ENCODE peak calls at places on chromosome 15, in ten cellular contexts. One of them, this sample, is unnamed.

GRCh38 chr15:72118400-72118978 is at the start of gene SENP8:
- DNase-seq in heart left ventricle: no peak
- DNase-seq in AG09319: no peak
- DNase-seq in transverse colon: no peak
- DNase-seq in stimulated activated CD4-positive, alpha-beta T cell treated with anti-CD3 and anti-CD28 coated beads, Interleukin-2, amount 100 ng/mL, for 4 hours: no peak
- DNase-seq in NCI-H345: peak
- DNase-seq in GM19239: peak
- DNase-seq in psoas muscle: no peak
- DNase-seq in GM12865: no peak
- DNase-seq in activated naive CD8-positive, alpha-beta T cell treated with anti-CD3 and anti-CD28 coated beads, Interleukin-2, amount 50 U/mL, for 16 hours: peak
- DNase-seq in this sample: no peak

GRCh38 chr15:77825143-77825542 is 192.4 kb upstream of the LINGO1 start:
- DNase-seq in heart left ventricle: no peak
- DNase-seq in AG09319: no peak
- DNase-seq in transverse colon: no peak
- DNase-seq in stimulated activated CD4-positive, alpha-beta T cell treated with anti-CD3 and anti-CD28 coated beads, Interleukin-2, amount 100 ng/mL, for 4 hours: no peak
- DNase-seq in NCI-H345: no peak
- DNase-seq in GM19239: no peak
- DNase-seq in psoas muscle: peak
- DNase-seq in GM12865: no peak
- DNase-seq in activated naive CD8-positive, alpha-beta T cell treated with anti-CD3 and anti-CD28 coated beads, Interleukin-2, amount 50 U/mL, for 16 hours: no peak
- DNase-seq in this sample: no peak

GRCh38 chr15:100533934-100534333 is 5.2 kb upstream of the CERS3 start:
- DNase-seq in heart left ventricle: no peak
- DNase-seq in AG09319: no peak
- DNase-seq in transverse colon: no peak
- DNase-seq in stimulated activated CD4-positive, alpha-beta T cell treated with anti-CD3 and anti-CD28 coated beads, Interleukin-2, amount 100 ng/mL, for 4 hours: no peak
- DNase-seq in NCI-H345: no peak
- DNase-seq in GM19239: no peak
- DNase-seq in psoas muscle: no peak
- DNase-seq in GM12865: no peak
- DNase-seq in activated naive CD8-positive, alpha-beta T cell treated with anti-CD3 and anti-CD28 coated beads, Interleukin-2, amount 50 U/mL, for 16 hours: no peak
- DNase-seq in this sample: no peak

GRCh38 chr15:40282144-40282869 is 557 bp downstream of the ANKRD63 start:
- DNase-seq in heart left ventricle: peak
- DNase-seq in AG09319: no peak
- DNase-seq in transverse colon: peak
- DNase-seq in stimulated activated CD4-positive, alpha-beta T cell treated with anti-CD3 and anti-CD28 coated beads, Interleukin-2, amount 100 ng/mL, for 4 hours: peak
- DNase-seq in NCI-H345: no peak
- DNase-seq in GM19239: peak
- DNase-seq in psoas muscle: peak
- DNase-seq in GM12865: peak
- DNase-seq in activated naive CD8-positive, alpha-beta T cell treated with anti-CD3 and anti-CD28 coated beads, Interleukin-2, amount 50 U/mL, for 16 hours: peak
- DNase-seq in this sample: peak

GRCh38 chr15:62928996-62929350 is 113.6 kb upstream of the TPM1 start:
- DNase-seq in heart left ventricle: no peak
- DNase-seq in AG09319: no peak
- DNase-seq in transverse colon: no peak
- DNase-seq in stimulated activated CD4-positive, alpha-beta T cell treated with anti-CD3 and anti-CD28 coated beads, Interleukin-2, amount 100 ng/mL, for 4 hours: no peak
- DNase-seq in NCI-H345: no peak
- DNase-seq in GM19239: no peak
- DNase-seq in psoas muscle: no peak
- DNase-seq in GM12865: no peak
- DNase-seq in activated naive CD8-positive, alpha-beta T cell treated with anti-CD3 and anti-CD28 coated beads, Interleukin-2, amount 50 U/mL, for 16 hours: no peak
- DNase-seq in this sample: no peak

GRCh38 chr15:69200773-69201745 is 40.6 kb downstream of the GLCE start:
- DNase-seq in heart left ventricle: no peak
- DNase-seq in AG09319: no peak
- DNase-seq in transverse colon: no peak
- DNase-seq in stimulated activated CD4-positive, alpha-beta T cell treated with anti-CD3 and anti-CD28 coated beads, Interleukin-2, amount 100 ng/mL, for 4 hours: no peak
- DNase-seq in NCI-H345: no peak
- DNase-seq in GM19239: no peak
- DNase-seq in psoas muscle: no peak
- DNase-seq in GM12865: no peak
- DNase-seq in activated naive CD8-positive, alpha-beta T cell treated with anti-CD3 and anti-CD28 coated beads, Interleukin-2, amount 50 U/mL, for 16 hours: no peak
- DNase-seq in this sample: no peak

GRCh38 chr15:88912500-88912921 is 668 bp downstream of the MFGE8 start:
- DNase-seq in heart left ventricle: peak
- DNase-seq in AG09319: no peak
- DNase-seq in transverse colon: no peak
- DNase-seq in stimulated activated CD4-positive, alpha-beta T cell treated with anti-CD3 and anti-CD28 coated beads, Interleukin-2, amount 100 ng/mL, for 4 hours: no peak
- DNase-seq in NCI-H345: no peak
- DNase-seq in GM19239: no peak
- DNase-seq in psoas muscle: peak
- DNase-seq in GM12865: no peak
- DNase-seq in activated naive CD8-positive, alpha-beta T cell treated with anti-CD3 and anti-CD28 coated beads, Interleukin-2, amount 50 U/mL, for 16 hours: no peak
- DNase-seq in this sample: no peak

GRCh38 chr15:39667382-39668127 is 86.7 kb downstream of the THBS1 start:
- DNase-seq in heart left ventricle: no peak
- DNase-seq in AG09319: no peak
- DNase-seq in transverse colon: no peak
- DNase-seq in stimulated activated CD4-positive, alpha-beta T cell treated with anti-CD3 and anti-CD28 coated beads, Interleukin-2, amount 100 ng/mL, for 4 hours: no peak
- DNase-seq in NCI-H345: no peak
- DNase-seq in GM19239: no peak
- DNase-seq in psoas muscle: no peak
- DNase-seq in GM12865: no peak
- DNase-seq in activated naive CD8-positive, alpha-beta T cell treated with anti-CD3 and anti-CD28 coated beads, Interleukin-2, amount 50 U/mL, for 16 hours: no peak
- DNase-seq in this sample: no peak